ENCODE peak calls at places on chromosomes 13 and 19, in four cellular contexts. U is HepG2, V is K562, B is GM12878. Z is an unnamed sample.

GRCh38 chr13:112619730-112620639 is 32.0 kb upstream of the TUBGCP3 start:
- DNase-seq in B (no peak), U (no peak), V (no peak), Z (no peak)

GRCh38 chr13:27792393-27793218 is at the start of gene GSX1:
- DNase-seq in B (no peak), U (peak; percentile 18), V (peak; percentile 17), Z (peak; percentile 75)

GRCh38 chr19:30393046-30393445 is 20.9 kb downstream of the ZNF536 start:
- DNase-seq in V (no peak), B (no peak), U (no peak), Z (no peak)

GRCh38 chr19:511101-511841 is 4.0 kb downstream of the TPGS1 start:
- DNase-seq in V (peak; percentile 15), U (no peak), B (no peak), Z (no peak)

GRCh38 chr19:12867120-12868099 is 13.8 kb downstream of the DNASE2 start:
- DNase-seq in B (peak; percentile 31), U (no peak), V (peak; percentile 92), Z (peak; percentile 94)

GRCh38 chr13:89238496-89238895 is 1567.3 kb downstream of the SLITRK5 start:
- DNase-seq in U (no peak), V (no peak), B (no peak), Z (no peak)

GRCh38 chr19:38049105-38049649 is 142.2 kb downstream of the SIPA1L3 start:
- DNase-seq in V (no peak), U (no peak), B (peak; percentile 93), Z (no peak)

GRCh38 chr19:51107406-51108065 is 673 bp downstream of the CTU1 start:
- DNase-seq in V (no peak), U (peak; percentile 37), B (no peak), Z (peak; percentile 26)

GRCh38 chr19:35351441-35352176 is 3.9 kb downstream of the FFAR1 start:
- DNase-seq in B (no peak), U (no peak), V (no peak), Z (no peak)

GRCh38 chr13:30112602-30113435 is 194.5 kb downstream of the KATNAL1 start:
- DNase-seq in U (peak; percentile 66), V (peak; percentile 64), B (no peak), Z (peak; percentile 77)

GRCh38 chr19:10352764-10353671 is 13.6 kb upstream of the ICAM3 start:
- DNase-seq in U (no peak), B (no peak), V (peak; percentile 73), Z (no peak)

GRCh38 chr13:109428146-109428545 is 358.2 kb downstream of the IRS2 start:
- DNase-seq in V (no peak), U (no peak), B (no peak), Z (no peak)

GRCh38 chr13:90706631-90707030 is 640.9 kb upstream of the MIR17HG start:
- DNase-seq in V (no peak), B (no peak), U (no peak), Z (no peak)

GRCh38 chr19:34712606-34713261 is 21.3 kb upstream of the ZNF181 start:
- DNase-seq in U (peak; percentile 82), B (peak; percentile 23), V (peak; percentile 65), Z (peak; percentile 73)

GRCh38 chr19:4077800-4078683 is 11.3 kb upstream of the ZBTB7A start:
- DNase-seq in U (no peak), V (peak; percentile 63), B (no peak), Z (no peak)

GRCh38 chr19:55116232-55117062 is 990 bp downstream of the PPP1R12C start:
- DNase-seq in U (peak; percentile 9), B (no peak), V (peak; percentile 49), Z (peak; percentile 62)

GRCh38 chr13:81988542-81988941 is 1647.6 kb upstream of the SPRY2 start:
- DNase-seq in U (no peak), V (no peak), B (no peak), Z (no peak)

GRCh38 chr13:42654760-42655159 is 80.8 kb downstream of the TNFSF11 start:
- DNase-seq in B (no peak), U (no peak), V (no peak), Z (no peak)

GRCh38 chr13:89721216-89721615 is 1626.3 kb upstream of the MIR17HG start:
- DNase-seq in B (no peak), U (no peak), V (no peak), Z (no peak)

GRCh38 chr19:29287061-29287460 is 74.1 kb upstream of the UQCRFS1 start:
- DNase-seq in B (no peak), U (no peak), V (no peak), Z (no peak)

GRCh38 chr19:37999309-38000213 is 92.6 kb downstream of the SIPA1L3 start:
- DNase-seq in U (no peak), B (no peak), V (no peak), Z (no peak)

GRCh38 chr19:28137772-28138171 is 1075.2 kb downstream of the UQCRFS1 start:
- DNase-seq in U (no peak), V (no peak), B (no peak), Z (no peak)

GRCh38 chr19:27824108-27824507 is 1388.8 kb downstream of the UQCRFS1 start:
- DNase-seq in B (no peak), U (no peak), V (no peak), Z (no peak)

GRCh38 chr19:19527674-19528625 is 761 bp upstream of the YJEFN3 start:
- DNase-seq in V (no peak), B (no peak), U (no peak), Z (no peak)

DNA sequence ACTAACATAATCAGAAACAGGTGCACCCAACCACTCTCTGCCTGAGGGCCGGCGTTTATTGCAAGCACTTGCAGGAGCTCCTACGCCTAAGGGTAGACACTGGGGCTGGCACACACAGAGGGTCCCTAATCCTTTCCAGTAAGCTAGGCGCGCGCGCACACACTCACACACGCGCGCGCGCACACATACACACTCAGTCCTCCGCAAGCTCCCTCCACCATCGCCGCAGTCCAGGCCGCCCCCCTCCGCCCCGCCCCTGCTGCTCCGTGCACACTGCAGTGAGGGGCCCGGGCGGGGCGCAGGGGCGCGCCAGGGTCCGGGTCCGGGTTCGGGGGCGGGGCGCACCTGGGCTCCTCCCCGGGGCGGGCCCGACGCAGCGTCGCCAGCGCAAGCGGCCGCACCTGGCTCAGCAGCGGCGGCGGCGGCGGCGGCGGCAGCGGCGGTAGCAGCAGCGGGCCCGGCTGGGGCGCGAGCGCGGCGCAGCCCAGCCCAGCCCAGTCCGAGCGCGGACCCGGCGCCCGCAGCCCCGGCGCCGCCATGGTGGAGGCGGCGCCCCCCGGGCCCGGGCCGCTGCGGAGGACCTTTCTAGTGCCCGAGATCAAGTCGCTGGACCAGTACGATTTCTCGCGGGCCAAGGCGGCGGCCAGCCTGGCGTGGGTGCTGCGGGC is at the start of gene CAMSAP3:
- DNase-seq in U (peak; percentile 64), B (no peak), V (peak; percentile 92), Z (peak; percentile 68)
- TF ChIP-seq FOXK2 in U (no peak), B (no peak), V (no peak), Z (no peak)

GRCh38 chr13:35856721-35857346 is 274.3 kb downstream of the DCLK1 start:
- DNase-seq in U (no peak), V (no peak), B (no peak), Z (no peak)
- TF ChIP-seq FOXK2 in U (no peak), V (no peak), B (no peak), Z (no peak)

DNA sequence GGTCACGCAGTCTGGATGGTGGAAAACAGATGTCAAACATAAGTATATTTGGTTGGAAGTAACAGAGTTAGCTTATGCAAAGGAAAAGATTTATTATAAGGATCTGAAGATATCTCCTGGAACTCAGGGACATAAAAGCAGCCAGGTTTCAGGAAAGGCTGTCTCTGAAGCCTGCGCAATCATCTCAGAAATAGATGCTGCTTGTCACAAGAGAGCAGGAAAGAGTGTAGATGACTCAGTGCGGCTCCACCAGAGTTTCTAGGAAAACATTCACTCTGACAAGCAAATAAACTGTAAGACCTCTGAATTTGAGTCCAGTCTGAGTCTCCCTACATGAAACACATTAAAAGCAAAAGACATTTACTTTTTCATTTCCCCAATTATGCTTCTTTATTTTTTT is 220.4 kb upstream of the HTR2A start:
- DNase-seq in U (no peak), B (no peak), V (peak; percentile 7), Z (no peak)
- TF ChIP-seq FOXK2 in U (no peak), B (no peak), V (no peak), Z (no peak)

GRCh38 chr13:101959016-101959415 is 442.8 kb downstream of the FGF14 start:
- DNase-seq in V (no peak), B (no peak), U (no peak), Z (no peak)
- TF ChIP-seq FOXK2 in V (no peak), B (no peak), U (no peak), Z (no peak)

DNA sequence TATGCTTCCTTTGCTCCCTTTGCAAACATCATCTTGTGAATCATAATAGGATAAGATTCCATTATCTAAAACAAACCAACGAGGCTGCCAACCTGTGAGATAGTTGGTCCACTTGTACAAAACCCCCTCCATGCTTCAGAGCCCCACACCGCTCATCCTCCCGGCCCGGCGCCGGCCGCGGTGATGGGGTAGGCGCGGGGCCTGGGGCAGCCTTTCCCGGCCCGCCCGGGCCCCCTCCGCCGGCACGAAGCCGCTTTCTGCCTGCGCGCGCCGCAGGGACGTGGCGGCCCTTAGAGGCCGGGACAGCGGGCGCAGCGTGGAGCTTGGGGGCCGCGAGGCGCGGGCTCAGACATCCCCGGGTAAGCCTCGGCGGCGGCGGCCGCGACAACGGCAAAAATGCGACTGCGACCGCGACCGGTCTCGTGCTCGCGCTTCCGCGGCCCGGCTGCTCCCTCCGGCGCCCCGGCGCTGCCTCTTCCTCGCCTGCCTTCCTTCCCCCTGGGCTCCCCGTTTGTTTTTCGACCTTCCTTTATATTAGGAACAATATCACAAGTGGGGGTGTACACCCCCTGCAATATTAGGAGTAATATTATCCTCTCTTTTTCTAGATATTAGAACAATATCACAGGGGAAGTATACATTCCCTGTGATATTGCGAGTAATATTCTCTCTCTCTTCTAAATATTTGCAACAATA is 54.0 kb upstream of the CEACAM21 start:
- DNase-seq in V (no peak), B (no peak), U (no peak), Z (peak; percentile 21)
- TF ChIP-seq FOXK2 in V (no peak), B (no peak), U (no peak), Z (no peak)

Z was measured in HEK293T.